ENCODE peak calls at places on chromosome 7, in seven cellular contexts. W is breast epithelium; Z is GM13976; I is cardiac fibroblast; S is endothelial cell; M is activated CD8-positive, alpha-beta T cell treated with anti-CD3 and anti-CD28 coated beads for 36 hours; G is thoracic aorta. L is an unnamed sample.

GRCh38 chr7:9250876-9251275 is 817.5 kb downstream of the NXPH1 start:
- DNase-seq in Z (no peak), G (no peak), W (no peak), S (no peak), I (no peak), M (no peak), L (no peak)

GRCh38 chr7:45917658-45918057 is 3.4 kb downstream of the IGFBP3 start:
- DNase-seq in I (peak; percentile 76), G (no peak), S (peak; percentile 92), W (peak; percentile 81), Z (peak; percentile 85), M (peak; percentile 82), L (peak; percentile 70)

GRCh38 chr7:145633513-145633912 is 483.1 kb upstream of the CNTNAP2 start:
- DNase-seq in G (no peak), M (no peak), S (no peak), I (no peak), Z (no peak), W (no peak), L (no peak)

GRCh38 chr7:90560730-90561129 is 35.4 kb upstream of the CDK14 start:
- DNase-seq in S (no peak), Z (no peak), G (no peak), M (no peak), I (peak; percentile 42), W (no peak), L (no peak)

GRCh38 chr7:31476073-31476745 is 37.7 kb upstream of the ITPRID1 start:
- DNase-seq in G (no peak), W (no peak), M (no peak), S (no peak), I (no peak), Z (no peak), L (no peak)

GRCh38 chr7:40723829-40724228 is 589.0 kb downstream of the SUGCT start:
- DNase-seq in M (no peak), G (no peak), W (no peak), Z (no peak), I (no peak), S (no peak), L (no peak)

GRCh38 chr7:157302314-157302711 is 34.5 kb upstream of the DNAJB6 start:
- DNase-seq in W (no peak), M (peak; percentile 95), S (no peak), G (no peak), I (no peak), Z (peak; percentile 75), L (no peak)

GRCh38 chr7:20083781-20084180 is 133.4 kb downstream of the MACC1 start:
- DNase-seq in Z (no peak), G (no peak), W (peak; percentile 51), I (peak; percentile 63), M (peak; percentile 29), S (no peak), L (no peak)

GRCh38 chr7:135558881-135559280 is 1.2 kb downstream of the NUP205 start:
- DNase-seq in S (no peak), W (no peak), I (no peak), G (no peak), Z (no peak), M (no peak), L (no peak)

GRCh38 chr7:116588225-116588624 is 63.4 kb downstream of the CAV1 start:
- DNase-seq in Z (peak; percentile 2), M (peak; percentile 73), W (no peak), G (no peak), I (peak; percentile 80), S (peak; percentile 28), L (no peak)

GRCh38 chr7:12685550-12685949 is 1.9 kb upstream of the ARL4A start:
- DNase-seq in W (no peak), S (peak; percentile 54), G (peak; percentile 7), I (peak; percentile 78), M (peak; percentile 43), Z (no peak), L (no peak)

GRCh38 chr7:44306608-44307007 is 18.8 kb downstream of the CAMK2B start:
- DNase-seq in S (no peak), G (no peak), M (no peak), W (no peak), Z (peak; percentile 51), I (no peak), L (no peak)

GRCh38 chr7:133345690-133346421 is 93.0 kb downstream of the EXOC4 start:
- DNase-seq in I (no peak), S (no peak), M (no peak), W (no peak), Z (no peak), G (no peak), L (no peak)

GRCh38 chr7:111763221-111763791 is 201.0 kb upstream of the IMMP2L start:
- DNase-seq in G (no peak), I (peak; percentile 79), W (no peak), Z (peak; percentile 18), M (peak; percentile 13), S (peak; percentile 36), L (no peak)

GRCh38 chr7:100571829-100572116 is 1.9 kb downstream of the SAP25 start:
- DNase-seq in W (no peak), Z (no peak), S (no peak), I (no peak), G (no peak), M (peak; percentile 34), L (no peak)

GRCh38 chr7:27936244-27937102 is 196.5 kb downstream of the TAX1BP1 start:
- DNase-seq in W (no peak), I (no peak), Z (no peak), M (no peak), G (no peak), S (no peak), L (no peak)

GRCh38 chr7:36148422-36149065 is 4.5 kb upstream of the EEPD1 start:
- DNase-seq in S (no peak), M (no peak), G (no peak), I (no peak), W (no peak), Z (no peak), L (no peak)

GRCh38 chr7:76189276-76189675 is 12.4 kb upstream of the SRRM3 start:
- DNase-seq in I (no peak), Z (no peak), M (no peak), S (no peak), G (no peak), W (no peak), L (no peak)

GRCh38 chr7:74452748-74453320 is 872 bp upstream of the GTF2IRD1 start:
- DNase-seq in W (no peak), S (no peak), I (no peak), M (no peak), Z (no peak), G (no peak), L (no peak)

GRCh38 chr7:132877578-132877977 is 204.3 kb downstream of the CHCHD3 start:
- DNase-seq in S (no peak), Z (no peak), I (no peak), G (no peak), M (no peak), W (no peak), L (no peak)

GRCh38 chr7:43701502-43701859 is 27.8 kb downstream of the COA1 start:
- DNase-seq in W (no peak), I (peak; percentile 4), S (no peak), G (no peak), Z (no peak), M (no peak), L (no peak)

GRCh38 chr7:135673360-135673706 is 11.0 kb downstream of the STMP1 start:
- DNase-seq in Z (no peak), I (peak; percentile 80), M (no peak), S (no peak), G (no peak), W (no peak), L (no peak)

GRCh38 chr7:48411619-48412018 is 240.4 kb downstream of the ABCA13 start:
- DNase-seq in Z (no peak), M (no peak), S (no peak), G (no peak), I (no peak), W (no peak), L (no peak)

GRCh38 chr7:79593819-79594218 is 140.4 kb upstream of the MAGI2 start:
- DNase-seq in I (no peak), Z (no peak), G (no peak), M (no peak), W (no peak), S (no peak), L (no peak)

GRCh38 chr7:17275749-17276671 is 22.4 kb upstream of the AHR start:
- DNase-seq in S (no peak), W (no peak), M (no peak), Z (no peak), I (peak; percentile 99), G (no peak), L (no peak)

GRCh38 chr7:26550492-26550891 is 258.8 kb downstream of the SNX10 start:
- DNase-seq in S (no peak), Z (no peak), G (no peak), M (no peak), W (no peak), I (no peak), L (no peak)

GRCh38 chr7:128869138-128869943 is 6.7 kb downstream of the ATP6V1F start:
- DNase-seq in I (peak; percentile 25), M (peak; percentile 52), G (no peak), W (no peak), Z (peak; percentile 81), S (peak; percentile 37), L (no peak)
- TF ChIP-seq CTCF in I (no peak), M (no peak), G (peak; percentile 32), W (no peak), Z (no peak), S (no peak), L (peak; percentile 6)

GRCh38 chr7:34281260-34281659 is 375.9 kb downstream of the BMPER start:
- DNase-seq in M (no peak), G (no peak), I (peak; percentile 46), Z (no peak), S (no peak), W (no peak), L (no peak)
- TF ChIP-seq CTCF in M (no peak), G (no peak), I (peak; percentile 12), Z (no peak), S (no peak), W (no peak), L (no peak)

GRCh38 chr7:142375710-142376313 is 118.0 kb upstream of the PRSS58 start:
- DNase-seq in W (no peak), M (peak; percentile 35), S (peak; percentile 66), I (peak; percentile 21), G (no peak), Z (no peak), L (no peak)
- TF ChIP-seq CTCF in W (no peak), M (no peak), S (no peak), I (peak; percentile 9), G (no peak), Z (no peak), L (no peak)

GRCh38 chr7:144519900-144520299 is 116.4 kb upstream of the NOBOX start:
- DNase-seq in W (no peak), S (no peak), Z (no peak), G (no peak), M (no peak), I (no peak), L (no peak)

GRCh38 chr7:144513332-144513731 is 109.8 kb upstream of the NOBOX start:
- DNase-seq in Z (no peak), W (no peak), S (peak; percentile 12), M (peak; percentile 5), G (no peak), I (peak; percentile 48), L (no peak)

GRCh38 chr7:144517762-144518161 is 114.3 kb upstream of the NOBOX start:
- DNase-seq in W (no peak), S (no peak), G (no peak), Z (no peak), M (no peak), I (no peak), L (no peak)

GRCh38 chr7:144516729-144517128 is 113.2 kb upstream of the NOBOX start:
- DNase-seq in I (no peak), G (no peak), W (no peak), S (no peak), Z (no peak), M (no peak), L (no peak)

GRCh38 chr7:144515430-144515829 is 111.9 kb upstream of the NOBOX start:
- DNase-seq in G (no peak), I (no peak), W (no peak), S (no peak), M (no peak), Z (no peak), L (no peak)
- TF ChIP-seq CTCF in G (no peak), I (no peak), W (no peak), S (no peak), M (no peak), Z (no peak), L (no peak)